ENCODE peak calls at places on chromosomes 11 and 22, in eight cellular contexts. D is stimulated activated naive B cell treated with anti-CD40 and anti-IgM and Interleukin-4, amounts not matched to agents 10 μg/mL and 1 μg/mL and 100 μg/mL, for 72 hours; F is stromal cell of bone marrow; M is NCI-H460; N is body of pancreas; P is GM10248; U is mammary epithelial cell; L is K562. S is an unnamed sample.

GRCh38 chr22:19406846-19407245 is 24.7 kb downstream of the HIRA start:
- DNase-seq in D (no peak), F (no peak), M (no peak), N (no peak), P (no peak), U (no peak), L (no peak), S (no peak)

GRCh38 chr11:79414644-79415317 is 26.0 kb downstream of the TENM4 start:
- DNase-seq in D (no peak), F (no peak), M (no peak), N (peak), P (no peak), U (peak), L (no peak), S (no peak)

GRCh38 chr11:123624974-123625373 is 29.4 kb downstream of the SCN3B start:
- DNase-seq in D (no peak), F (peak), M (no peak), N (no peak), P (no peak), U (no peak), L (no peak), S (no peak)

GRCh38 chr11:26623076-26623666 is 51.1 kb upstream of the MUC15 start:
- DNase-seq in D (no peak), F (no peak), M (no peak), N (no peak), P (no peak), U (peak), L (no peak), S (no peak)

GRCh38 chr11:65653229-65654225 is 9.2 kb downstream of the RELA start:
- DNase-seq in D (no peak), F (no peak), M (no peak), N (peak), P (no peak), U (no peak), L (no peak), S (no peak)

GRCh38 chr22:20204821-20205220 is 54.0 kb upstream of the CCDC188 start:
- DNase-seq in D (no peak), F (no peak), M (no peak), N (no peak), P (no peak), U (no peak), L (no peak), S (no peak)

GRCh38 chr11:73866586-73866996 is 10.1 kb downstream of the COA4 start:
- DNase-seq in D (no peak), F (peak), M (peak), N (no peak), P (no peak), U (peak), L (no peak), S (no peak)

GRCh38 chr11:88206746-88207145 is 31.5 kb upstream of the RAB38 start:
- DNase-seq in D (no peak), F (peak), M (no peak), N (no peak), P (no peak), U (peak), L (no peak), S (no peak)

GRCh38 chr22:23533328-23533762 is 46.7 kb downstream of the IGLL1 start:
- DNase-seq in D (no peak), F (no peak), M (peak), N (no peak), P (no peak), U (peak), L (peak), S (no peak)

GRCh38 chr22:50548046-50548912 is 2.6 kb downstream of the KLHDC7B start:
- DNase-seq in D (peak), F (no peak), M (no peak), N (peak), P (peak), U (no peak), L (no peak), S (peak)

GRCh38 chr22:48955351-48956311 is 872.0 kb downstream of the BRD1 start:
- DNase-seq in D (no peak), F (no peak), M (no peak), N (no peak), P (no peak), U (no peak), L (no peak), S (no peak)

GRCh38 chr11:133797542-133797941 is 47.8 kb downstream of the SPATA19 start:
- DNase-seq in D (no peak), F (no peak), M (no peak), N (no peak), P (no peak), U (no peak), L (no peak), S (no peak)

GRCh38 chr11:15127341-15127740 is 12.6 kb downstream of the INSC start:
- DNase-seq in D (no peak), F (peak), M (no peak), N (no peak), P (no peak), U (peak), L (no peak), S (no peak)

GRCh38 chr11:60934091-60934789 is 10.0 kb downstream of the TMEM132A start:
- DNase-seq in D (no peak), F (no peak), M (no peak), N (no peak), P (no peak), U (no peak), L (no peak), S (no peak)

GRCh38 chr11:47466701-47467250 is 17.8 kb upstream of the RAPSN start:
- DNase-seq in D (no peak), F (peak), M (no peak), N (peak), P (no peak), U (no peak), L (no peak), S (peak)

GRCh38 chr22:30159561-30160353 is 79.5 kb downstream of the HORMAD2 start:
- DNase-seq in D (no peak), F (peak), M (peak), N (peak), P (no peak), U (peak), L (no peak), S (no peak)

GRCh38 chr11:2518983-2519340 is 74.2 kb downstream of the KCNQ1 start:
- DNase-seq in D (no peak), F (no peak), M (no peak), N (no peak), P (no peak), U (no peak), L (no peak), S (no peak)

GRCh38 chr11:44980533-44981427 is 30.1 kb upstream of the TP53I11 start:
- DNase-seq in D (no peak), F (no peak), M (no peak), N (peak), P (no peak), U (no peak), L (no peak), S (no peak)

GRCh38 chr11:66325140-66325754 is 8.4 kb upstream of the CD248 start:
- DNase-seq in D (no peak), F (no peak), M (no peak), N (no peak), P (no peak), U (no peak), L (no peak), S (peak)

GRCh38 chr22:49183208-49183825 is 644.4 kb downstream of the BRD1 start:
- DNase-seq in D (no peak), F (no peak), M (no peak), N (no peak), P (no peak), U (no peak), L (no peak), S (no peak)

GRCh38 chr11:61699737-61700160 is 19.6 kb downstream of the DAGLA start:
- DNase-seq in D (no peak), F (no peak), M (no peak), N (peak), P (no peak), U (no peak), L (no peak), S (peak)

GRCh38 chr11:23594755-23595154 is 734.5 kb upstream of the CCDC179 start:
- DNase-seq in D (no peak), F (no peak), M (no peak), N (no peak), P (no peak), U (no peak), L (no peak), S (no peak)

GRCh38 chr11:131867457-131868257 is 497.2 kb downstream of the NTM start:
- DNase-seq in D (peak), F (peak), M (peak), N (peak), P (peak), U (peak), L (no peak), S (peak)

GRCh38 chr11:63838150-63838681 is 694 bp upstream of the MARK2 start:
- DNase-seq in D (no peak), F (no peak), M (no peak), N (peak), P (no peak), U (no peak), L (no peak), S (peak)

GRCh38 chr11:88179141-88179540 is 3.9 kb upstream of the RAB38 start:
- DNase-seq in D (no peak), F (no peak), M (no peak), N (no peak), P (no peak), U (peak), L (no peak), S (no peak)

GRCh38 chr11:83681045-83681781 is 395.0 kb upstream of the CCDC90B start:
- DNase-seq in D (no peak), F (no peak), M (no peak), N (peak), P (no peak), U (peak), L (no peak), S (no peak)

GRCh38 chr22:45521178-45521577 is 18.5 kb downstream of the FBLN1 start:
- DNase-seq in D (no peak), F (no peak), M (no peak), N (no peak), P (no peak), U (no peak), L (no peak), S (no peak)

GRCh38 chr22:36860438-36860820 is 377 bp upstream of the NCF4 start:
- DNase-seq in D (no peak), F (no peak), M (no peak), N (no peak), P (no peak), U (no peak), L (no peak), S (no peak)

GRCh38 chr11:12287009-12287373 is 90.4 kb upstream of the PARVA start:
- DNase-seq in D (no peak), F (peak), M (no peak), N (no peak), P (peak), U (peak), L (peak), S (no peak)

GRCh38 chr11:697811-698311 is 2.2 kb downstream of the TMEM80 start:
- DNase-seq in D (no peak), F (no peak), M (no peak), N (no peak), P (no peak), U (peak), L (no peak), S (no peak)

GRCh38 chr11:34344410-34345011 is 13.3 kb downstream of the ABTB2 start:
- DNase-seq in D (no peak), F (no peak), M (no peak), N (no peak), P (no peak), U (peak), L (no peak), S (no peak)

GRCh38 chr11:10858505-10859360 is 880 bp upstream of the ZBED5 start:
- DNase-seq in D (no peak), F (no peak), M (no peak), N (peak), P (peak), U (no peak), L (peak), S (peak)

GRCh38 chr11:11078344-11078743 is 220.5 kb upstream of the ZBED5 start:
- DNase-seq in D (no peak), F (no peak), M (no peak), N (no peak), P (no peak), U (peak), L (no peak), S (no peak)

GRCh38 chr11:20056109-20057054 is 103.9 kb downstream of the DBX1 start:
- DNase-seq in D (no peak), F (no peak), M (no peak), N (peak), P (no peak), U (peak), L (no peak), S (no peak)

GRCh38 chr11:2934057-2934550 is 4.9 kb upstream of the PHLDA2 start:
- DNase-seq in D (no peak), F (no peak), M (no peak), N (no peak), P (no peak), U (no peak), L (no peak), S (no peak)

GRCh38 chr11:59756845-59757244 is 1.7 kb downstream of the STX3 start:
- DNase-seq in D (peak), F (no peak), M (no peak), N (peak), P (peak), U (peak), L (peak), S (no peak)

GRCh38 chr22:22748297-22748743 is 103.9 kb downstream of the GGTLC2 start:
- DNase-seq in D (no peak), F (peak), M (peak), N (peak), P (peak), U (peak), L (peak), S (no peak)

GRCh38 chr11:12079726-12080556 is 30.4 kb upstream of the MICAL2 start:
- DNase-seq in D (no peak), F (peak), M (peak), N (peak), P (no peak), U (peak), L (no peak), S (peak)

GRCh38 chr11:61524963-61525587 is 16.5 kb downstream of the LRRC10B start:
- DNase-seq in D (no peak), F (no peak), M (no peak), N (no peak), P (no peak), U (no peak), L (no peak), S (peak)

S was measured in left ventricle myocardium superior.